ENCODE peak calls at places on chromosomes 6 and 20, in eight cellular contexts. G is CD8-positive, alpha-beta memory T cell; D is dorsolateral prefrontal cortex; M is lung; C is CD4-positive, alpha-beta T cell; A is right lobe of liver; N is AG04450; K is epithelial cell of prostate. Y is an unnamed sample.

GRCh38 chr20:58039569-58040092 is 188.8 kb downstream of the ANKRD60 start:
- DNase-seq in G (no peak), D (no peak), M (no peak), C (no peak), A (no peak), N (no peak), K (no peak), Y (no peak)

GRCh38 chr20:40547492-40548129 is 141.4 kb downstream of the MAFB start:
- DNase-seq in G (no peak), D (no peak), M (no peak), C (no peak), A (no peak), N (no peak), K (no peak), Y (no peak)

GRCh38 chr20:17576215-17576614 is 6.3 kb downstream of the DSTN start:
- DNase-seq in G (no peak), D (no peak), M (no peak), C (no peak), A (no peak), N (no peak), K (no peak), Y (no peak)

GRCh38 chr20:24938498-24938897 is 10.6 kb upstream of the CST7 start:
- DNase-seq in G (no peak), D (no peak), M (no peak), C (no peak), A (no peak), N (no peak), K (no peak), Y (no peak)

GRCh38 chr20:10557685-10558084 is 116.1 kb downstream of the JAG1 start:
- DNase-seq in G (no peak), D (no peak), M (no peak), C (no peak), A (no peak), N (no peak), K (peak; percentile 70), Y (no peak)

GRCh38 chr6:80988892-80989291 is 763.6 kb downstream of the TENT5A start:
- DNase-seq in G (no peak), D (no peak), M (no peak), C (no peak), A (no peak), N (no peak), K (no peak), Y (no peak)

GRCh38 chr6:166494757-166495486 is 91.6 kb downstream of the RAMACL start:
- DNase-seq in G (no peak), D (peak; percentile 64), M (no peak), C (no peak), A (no peak), N (no peak), K (no peak), Y (peak; percentile 70)

GRCh38 chr6:14596410-14596809 is 478.8 kb downstream of the CD83 start:
- DNase-seq in G (no peak), D (no peak), M (peak; percentile 38), C (no peak), A (no peak), N (no peak), K (peak; percentile 27), Y (no peak)

GRCh38 chr6:139533573-139534471 is 159.4 kb upstream of the CITED2 start:
- DNase-seq in G (no peak), D (no peak), M (peak; percentile 49), C (no peak), A (no peak), N (peak; percentile 37), K (no peak), Y (no peak)

GRCh38 chr6:160161647-160161986 is 40.0 kb downstream of the SLC22A1 start:
- DNase-seq in G (no peak), D (no peak), M (no peak), C (no peak), A (no peak), N (no peak), K (no peak), Y (no peak)

GRCh38 chr20:28562510-28562898 is 2695.0 kb upstream of the DEFB115 start:
- DNase-seq in G (no peak), D (no peak), M (no peak), C (no peak), A (no peak), N (peak; percentile 41), K (no peak), Y (no peak)

GRCh38 chr6:90194371-90194841 is 102.2 kb downstream of the BACH2 start:
- DNase-seq in G (no peak), D (no peak), M (no peak), C (no peak), A (no peak), N (peak; percentile 71), K (no peak), Y (no peak)

GRCh38 chr20:15560936-15561531 is 1012.2 kb downstream of the KIF16B start:
- DNase-seq in G (no peak), D (no peak), M (no peak), C (no peak), A (no peak), N (no peak), K (no peak), Y (no peak)

GRCh38 chr6:122620902-122621301 is 10.7 kb downstream of the PKIB start:
- DNase-seq in G (no peak), D (no peak), M (no peak), C (no peak), A (no peak), N (no peak), K (no peak), Y (no peak)

GRCh38 chr6:144411506-144412165 is 126.5 kb downstream of the UTRN start:
- DNase-seq in G (peak; percentile 4), D (no peak), M (no peak), C (no peak), A (no peak), N (no peak), K (no peak), Y (no peak)

GRCh38 chr6:137907170-137907569 is 40.1 kb downstream of the TNFAIP3 start:
- DNase-seq in G (no peak), D (no peak), M (no peak), C (no peak), A (no peak), N (no peak), K (no peak), Y (no peak)
- H3K27ac ChIP-seq in G (no peak overlapping the region), D (no peak overlapping the region), M (no peak overlapping the region), C (no peak overlapping the region), A (no peak overlapping the region), N (no peak overlapping the region), K (no peak overlapping the region), Y (no peak overlapping the region)

GRCh38 chr20:38076548-38076947 is 43.0 kb downstream of the RPRD1B start:
- DNase-seq in G (no peak), D (no peak), M (no peak), C (no peak), A (no peak), N (no peak), K (no peak), Y (no peak)

GRCh38 chr20:38067717-38068365 is 34.3 kb downstream of the RPRD1B start:
- DNase-seq in G (no peak), D (no peak), M (no peak), C (no peak), A (no peak), N (no peak), K (no peak), Y (no peak)

GRCh38 chr20:38073307-38074010 is 39.9 kb downstream of the RPRD1B start:
- DNase-seq in G (peak; percentile 14), D (no peak), M (peak; percentile 69), C (no peak), A (no peak), N (peak; percentile 93), K (no peak), Y (no peak)

GRCh38 chr20:38075161-38075998 is 41.8 kb downstream of the RPRD1B start:
- DNase-seq in G (no peak), D (no peak), M (no peak), C (no peak), A (no peak), N (no peak), K (no peak), Y (no peak)

DNA sequence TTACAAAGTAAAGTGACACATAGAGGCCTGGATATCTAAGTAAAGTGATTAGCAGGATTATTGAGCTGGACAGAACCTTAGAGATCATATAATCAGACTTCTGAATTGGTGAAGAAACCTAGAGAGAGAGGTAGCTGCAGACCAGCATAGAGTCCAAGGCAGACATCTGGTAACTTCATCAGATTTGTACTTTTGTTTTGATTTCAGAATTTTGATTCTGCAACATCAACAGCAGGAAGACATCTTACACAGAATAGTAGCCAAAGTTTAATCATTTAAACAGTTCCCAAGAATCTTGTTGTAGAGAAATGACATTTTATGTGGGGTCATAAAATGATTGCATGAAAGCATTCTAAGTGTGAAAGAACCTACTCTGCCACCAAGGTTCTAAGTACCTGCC is 39.3 kb downstream of the RPRD1B start:
- DNase-seq in G (no peak), D (no peak), M (no peak), C (no peak), A (no peak), N (no peak), K (no peak), Y (no peak)
- H3K27ac ChIP-seq in G (no peak overlapping the region), D (no peak overlapping the region), M (peak overlapping the region; percentile 13), C (no peak overlapping the region), A (no peak overlapping the region), N (peak overlapping the region; percentile 60), K (no peak overlapping the region), Y (no peak overlapping the region)

DNA sequence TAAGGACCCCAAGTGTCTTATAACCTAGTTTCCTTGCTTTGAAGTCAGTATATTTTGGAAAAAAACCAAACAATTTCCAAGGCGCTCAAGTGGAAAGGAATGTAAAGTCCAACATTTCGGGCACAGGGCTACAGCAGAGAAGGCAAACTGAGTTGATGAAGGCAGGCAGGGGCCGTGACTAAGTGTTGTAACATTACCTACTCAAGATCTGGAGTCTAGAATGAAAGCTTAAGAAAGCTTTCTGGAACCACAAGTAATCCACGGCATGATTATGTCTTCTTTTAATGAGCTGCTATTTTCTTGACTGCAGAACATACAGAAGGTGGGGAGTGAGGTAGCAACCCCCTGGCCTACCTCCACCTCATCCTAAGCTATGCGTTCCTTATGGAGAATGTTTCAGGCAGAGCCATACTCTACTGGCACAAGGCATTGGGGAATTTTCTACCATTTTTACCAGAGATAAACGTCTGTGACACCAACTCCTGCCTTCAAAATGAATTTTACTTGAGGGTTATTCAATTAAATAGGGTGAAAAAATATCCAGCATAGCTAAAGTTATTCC is 4.3 kb downstream of the PPP1R10 start:
- DNase-seq in G (no peak), D (no peak), M (no peak), C (no peak), A (no peak), N (no peak), K (no peak), Y (no peak)
- H3K27ac ChIP-seq in G (no peak overlapping the region), D (peak overlapping the region; percentile 6), M (peak overlapping the region; percentile 26), C (peak overlapping the region; percentile 92), A (no peak overlapping the region), N (no peak overlapping the region), K (peak overlapping the region; percentile 95), Y (peak overlapping the region; percentile 4)

GRCh38 chr6:114713690-114714089 is 370.9 kb upstream of the HS3ST5 start:
- DNase-seq in G (no peak), D (no peak), M (no peak), C (no peak), A (no peak), N (no peak), K (no peak), Y (no peak)

GRCh38 chr6:114707081-114707480 is 364.3 kb upstream of the HS3ST5 start:
- DNase-seq in G (no peak), D (no peak), M (no peak), C (no peak), A (no peak), N (no peak), K (no peak), Y (no peak)

GRCh38 chr6:114714836-114715507 is 372.1 kb upstream of the HS3ST5 start:
- DNase-seq in G (no peak), D (no peak), M (no peak), C (no peak), A (no peak), N (no peak), K (no peak), Y (no peak)

GRCh38 chr6:114712129-114712662 is 369.4 kb upstream of the HS3ST5 start:
- DNase-seq in G (no peak), D (no peak), M (no peak), C (no peak), A (no peak), N (no peak), K (no peak), Y (no peak)
- H3K27ac ChIP-seq in G (no peak overlapping the region), D (no peak overlapping the region), M (no peak overlapping the region), C (no peak overlapping the region), A (no peak overlapping the region), N (no peak overlapping the region), K (no peak overlapping the region), Y (no peak overlapping the region)

Y was measured in substantia nigra.